ENCODE peak calls at places on chromosomes 11 and 22, in nine cellular contexts. One of them, this sample, is unnamed.

GRCh38 chr11:127931811-127932210 is 655.5 kb downstream of the ETS1 start:
- DNase-seq in OCI-LY7: no peak
- DNase-seq in HCT116: no peak
- DNase-seq in SK-N-SH: no peak
- DNase-seq in GM23248: no peak
- DNase-seq in MM.1S: no peak
- DNase-seq in GM23338: no peak
- DNase-seq in neural progenitor cell: peak; percentile 4
- DNase-seq in hepatocyte: no peak
- DNase-seq in this sample: no peak

GRCh38 chr11:126842038-126842437 is 158.5 kb downstream of the KIRREL3 start:
- DNase-seq in GM23248: no peak
- DNase-seq in MM.1S: no peak
- DNase-seq in GM23338: no peak
- DNase-seq in HCT116: no peak
- DNase-seq in OCI-LY7: no peak
- DNase-seq in neural progenitor cell: no peak
- DNase-seq in hepatocyte: no peak
- DNase-seq in SK-N-SH: no peak
- DNase-seq in this sample: no peak

GRCh38 chr11:121063728-121064127 is 37.3 kb upstream of the TECTA start:
- DNase-seq in hepatocyte: no peak
- DNase-seq in GM23338: peak; percentile 65
- DNase-seq in MM.1S: no peak
- DNase-seq in SK-N-SH: no peak
- DNase-seq in GM23248: no peak
- DNase-seq in HCT116: no peak
- DNase-seq in neural progenitor cell: peak; percentile 16
- DNase-seq in OCI-LY7: peak; percentile 9
- DNase-seq in this sample: peak; percentile 45

GRCh38 chr11:8811571-8811970 is 99.4 kb upstream of the AKIP1 start:
- DNase-seq in SK-N-SH: no peak
- DNase-seq in GM23248: peak; percentile 48
- DNase-seq in HCT116: no peak
- DNase-seq in neural progenitor cell: no peak
- DNase-seq in OCI-LY7: no peak
- DNase-seq in GM23338: no peak
- DNase-seq in hepatocyte: no peak
- DNase-seq in MM.1S: no peak
- DNase-seq in this sample: no peak

GRCh38 chr11:12164061-12165014 is 53.9 kb downstream of the MICAL2 start:
- DNase-seq in hepatocyte: peak; percentile 48
- DNase-seq in SK-N-SH: no peak
- DNase-seq in OCI-LY7: no peak
- DNase-seq in HCT116: peak; percentile 93
- DNase-seq in GM23338: peak; percentile 16
- DNase-seq in MM.1S: no peak
- DNase-seq in GM23248: peak; percentile 88
- DNase-seq in neural progenitor cell: no peak
- DNase-seq in this sample: peak; percentile 96

GRCh38 chr11:111469200-111469599 is 43.0 kb downstream of the BTG4 start:
- DNase-seq in hepatocyte: no peak
- DNase-seq in OCI-LY7: no peak
- DNase-seq in GM23248: peak; percentile 14
- DNase-seq in HCT116: no peak
- DNase-seq in SK-N-SH: no peak
- DNase-seq in MM.1S: no peak
- DNase-seq in neural progenitor cell: no peak
- DNase-seq in GM23338: no peak
- DNase-seq in this sample: no peak

GRCh38 chr22:17598318-17598717 is 30.2 kb downstream of the ATP6V1E1 start:
- DNase-seq in GM23248: no peak
- DNase-seq in SK-N-SH: no peak
- DNase-seq in MM.1S: no peak
- DNase-seq in OCI-LY7: no peak
- DNase-seq in HCT116: no peak
- DNase-seq in GM23338: no peak
- DNase-seq in neural progenitor cell: no peak
- DNase-seq in hepatocyte: no peak
- DNase-seq in this sample: no peak

GRCh38 chr11:67437082-67437821 is at the start of gene PTPRCAP:
- DNase-seq in hepatocyte: no peak
- DNase-seq in GM23338: peak; percentile 62
- DNase-seq in GM23248: no peak
- DNase-seq in HCT116: no peak
- DNase-seq in OCI-LY7: peak; percentile 89
- DNase-seq in neural progenitor cell: no peak
- DNase-seq in SK-N-SH: no peak
- DNase-seq in MM.1S: no peak
- DNase-seq in this sample: no peak

GRCh38 chr11:47992959-47993820 is 12.8 kb downstream of the PTPRJ start:
- DNase-seq in MM.1S: no peak
- DNase-seq in GM23338: no peak
- DNase-seq in GM23248: peak; percentile 80
- DNase-seq in OCI-LY7: no peak
- DNase-seq in hepatocyte: peak; percentile 62
- DNase-seq in SK-N-SH: no peak
- DNase-seq in HCT116: peak; percentile 72
- DNase-seq in neural progenitor cell: no peak
- DNase-seq in this sample: peak; percentile 59

GRCh38 chr11:79375818-79376550 is 64.8 kb downstream of the TENM4 start:
- DNase-seq in HCT116: no peak
- DNase-seq in SK-N-SH: no peak
- DNase-seq in MM.1S: no peak
- DNase-seq in GM23338: peak; percentile 69
- DNase-seq in GM23248: no peak
- DNase-seq in hepatocyte: no peak
- DNase-seq in OCI-LY7: no peak
- DNase-seq in neural progenitor cell: peak; percentile 31
- DNase-seq in this sample: no peak

GRCh38 chr11:83809274-83809673 is 523.1 kb upstream of the CCDC90B start:
- DNase-seq in GM23248: no peak
- DNase-seq in HCT116: no peak
- DNase-seq in neural progenitor cell: no peak
- DNase-seq in GM23338: no peak
- DNase-seq in SK-N-SH: no peak
- DNase-seq in hepatocyte: no peak
- DNase-seq in OCI-LY7: no peak
- DNase-seq in MM.1S: no peak
- DNase-seq in this sample: no peak

DNA sequence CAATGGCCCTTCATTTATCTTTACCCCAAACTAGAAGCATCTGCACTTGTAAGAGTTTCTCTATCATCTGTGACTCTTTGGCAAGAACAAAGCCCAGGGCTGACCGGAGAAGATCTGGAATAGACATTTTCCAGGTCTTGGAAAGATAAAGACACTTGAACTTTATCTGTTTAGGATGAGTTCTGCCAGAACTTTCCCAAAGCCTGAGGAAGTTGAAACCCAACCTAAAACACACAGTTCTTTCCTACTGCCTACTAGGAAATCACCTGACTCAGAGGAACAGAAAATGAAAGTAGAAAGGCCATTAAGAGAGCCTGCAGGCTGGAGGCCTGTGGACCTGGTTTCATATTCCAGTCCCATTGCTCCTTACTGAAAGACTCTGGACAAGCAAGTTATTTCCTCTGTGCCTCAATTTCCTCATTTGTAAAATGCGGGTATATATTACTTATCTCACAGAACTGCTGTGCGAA is 1.4 kb downstream of the UBE2L6 start:
- DNase-seq in HCT116: no peak
- DNase-seq in OCI-LY7: peak; percentile 54
- DNase-seq in neural progenitor cell: no peak
- DNase-seq in MM.1S: peak; percentile 76
- DNase-seq in GM23338: no peak
- DNase-seq in GM23248: peak; percentile 73
- DNase-seq in hepatocyte: peak; percentile 59
- DNase-seq in SK-N-SH: no peak
- DNase-seq in this sample: peak; percentile 41
- H2AFZ ChIP-seq in HCT116: no peak overlapping the region
- H2AFZ ChIP-seq in OCI-LY7: peak overlapping the region; percentile 82
- H2AFZ ChIP-seq in neural progenitor cell: no peak overlapping the region
- H2AFZ ChIP-seq in MM.1S: peak overlapping the region; percentile 56
- H2AFZ ChIP-seq in GM23338: no peak overlapping the region
- H2AFZ ChIP-seq in GM23248: peak overlapping the region; percentile 85
- H2AFZ ChIP-seq in hepatocyte: peak overlapping the region; percentile 37
- H2AFZ ChIP-seq in SK-N-SH: peak overlapping the region; percentile 69
- H2AFZ ChIP-seq in this sample: peak overlapping the region; percentile 35

GRCh38 chr22:41333806-41334205 is 32.5 kb downstream of the ZC3H7B start:
- DNase-seq in MM.1S: no peak
- DNase-seq in GM23248: no peak
- DNase-seq in HCT116: no peak
- DNase-seq in SK-N-SH: no peak
- DNase-seq in GM23338: no peak
- DNase-seq in OCI-LY7: no peak
- DNase-seq in hepatocyte: no peak
- DNase-seq in neural progenitor cell: no peak
- DNase-seq in this sample: no peak

GRCh38 chr22:41330169-41330568 is 28.8 kb downstream of the ZC3H7B start:
- DNase-seq in neural progenitor cell: no peak
- DNase-seq in GM23248: no peak
- DNase-seq in GM23338: no peak
- DNase-seq in HCT116: no peak
- DNase-seq in SK-N-SH: no peak
- DNase-seq in OCI-LY7: no peak
- DNase-seq in MM.1S: no peak
- DNase-seq in hepatocyte: no peak
- DNase-seq in this sample: no peak

GRCh38 chr22:41334951-41335635 is 33.8 kb downstream of the ZC3H7B start:
- DNase-seq in MM.1S: no peak
- DNase-seq in neural progenitor cell: no peak
- DNase-seq in GM23338: no peak
- DNase-seq in OCI-LY7: no peak
- DNase-seq in SK-N-SH: no peak
- DNase-seq in HCT116: no peak
- DNase-seq in GM23248: no peak
- DNase-seq in hepatocyte: no peak
- DNase-seq in this sample: no peak

GRCh38 chr22:41332217-41332616 is 30.9 kb downstream of the ZC3H7B start:
- DNase-seq in OCI-LY7: no peak
- DNase-seq in MM.1S: no peak
- DNase-seq in neural progenitor cell: no peak
- DNase-seq in SK-N-SH: no peak
- DNase-seq in GM23338: no peak
- DNase-seq in hepatocyte: no peak
- DNase-seq in GM23248: no peak
- DNase-seq in HCT116: no peak
- DNase-seq in this sample: no peak

GRCh38 chr22:41334215-41334614 is 32.9 kb downstream of the ZC3H7B start:
- DNase-seq in MM.1S: no peak
- DNase-seq in HCT116: no peak
- DNase-seq in SK-N-SH: no peak
- DNase-seq in neural progenitor cell: no peak
- DNase-seq in GM23248: no peak
- DNase-seq in hepatocyte: no peak
- DNase-seq in GM23338: no peak
- DNase-seq in OCI-LY7: no peak
- DNase-seq in this sample: no peak
- H3K36me3 ChIP-seq in MM.1S: peaks cover 4% of the 10 kb centered on the region
- H3K36me3 ChIP-seq in HCT116: peaks cover 15% of the 10 kb centered on the region
- H3K36me3 ChIP-seq in SK-N-SH: peaks cover 10% of the 10 kb centered on the region
- H3K36me3 ChIP-seq in neural progenitor cell: no peaks in the 10 kb centered on the region
- H3K36me3 ChIP-seq in GM23248: peaks cover 25% of the 10 kb centered on the region
- H3K36me3 ChIP-seq in hepatocyte: no peaks in the 10 kb centered on the region
- H3K36me3 ChIP-seq in GM23338: peaks cover 4% of the 10 kb centered on the region
- H3K36me3 ChIP-seq in OCI-LY7: peaks cover 59% of the 10 kb centered on the region
- H3K36me3 ChIP-seq in this sample: no peaks in the 10 kb centered on the region

DNA sequence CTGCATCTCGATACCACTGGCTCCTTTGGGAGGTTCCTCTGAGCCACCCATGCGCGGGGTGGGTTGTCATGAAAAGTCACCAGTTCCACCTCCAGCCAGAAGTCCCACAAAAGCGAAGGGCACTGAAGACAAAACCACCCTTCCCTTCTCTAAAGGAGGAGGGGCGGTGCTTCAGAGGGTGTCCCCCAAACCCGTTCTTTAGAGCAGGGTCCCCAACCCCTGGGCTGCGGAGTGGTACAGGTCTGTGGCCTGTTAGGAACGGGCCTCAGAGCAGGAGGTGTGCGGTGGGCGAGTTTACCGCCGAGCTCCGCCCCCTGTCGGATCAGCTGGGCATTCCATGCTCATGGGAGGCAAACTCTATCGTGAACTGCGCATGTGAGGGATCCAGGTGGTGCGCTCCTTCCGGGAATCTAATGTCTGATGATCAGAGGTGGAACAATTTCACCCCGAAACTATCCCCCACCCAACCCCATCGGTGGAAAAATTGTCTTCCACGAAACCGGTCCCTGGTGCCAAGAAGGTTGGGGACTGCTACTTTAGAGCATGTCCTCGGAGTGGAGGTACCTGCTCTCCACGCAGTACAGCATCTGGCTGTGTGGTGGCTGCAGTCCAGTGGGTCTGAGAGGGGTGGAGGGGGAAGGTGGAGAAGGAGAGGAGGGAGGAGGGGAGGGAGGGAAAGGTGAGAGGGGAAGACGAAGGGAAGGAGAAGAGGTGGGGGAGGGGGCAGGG is 72.9 kb upstream of the SEPTIN5 start:
- DNase-seq in MM.1S: peak; percentile 14
- DNase-seq in neural progenitor cell: peak; percentile 81
- DNase-seq in SK-N-SH: peak; percentile 3
- DNase-seq in hepatocyte: peak; percentile 60
- DNase-seq in GM23338: peak; percentile 91
- DNase-seq in OCI-LY7: no peak
- DNase-seq in GM23248: peak; percentile 50
- DNase-seq in HCT116: peak; percentile 19
- DNase-seq in this sample: peak; percentile 2
- TF ChIP-seq EZH2phosphoT487 in MM.1S: no peak
- TF ChIP-seq EZH2phosphoT487 in neural progenitor cell: no peak
- TF ChIP-seq EZH2phosphoT487 in SK-N-SH: no peak
- TF ChIP-seq EZH2phosphoT487 in hepatocyte: no peak
- TF ChIP-seq EZH2phosphoT487 in GM23338: no peak
- TF ChIP-seq EZH2phosphoT487 in OCI-LY7: no peak
- TF ChIP-seq EZH2phosphoT487 in GM23248: no peak
- TF ChIP-seq EZH2phosphoT487 in HCT116: no peak
- TF ChIP-seq EZH2phosphoT487 in this sample: no peak

DNA sequence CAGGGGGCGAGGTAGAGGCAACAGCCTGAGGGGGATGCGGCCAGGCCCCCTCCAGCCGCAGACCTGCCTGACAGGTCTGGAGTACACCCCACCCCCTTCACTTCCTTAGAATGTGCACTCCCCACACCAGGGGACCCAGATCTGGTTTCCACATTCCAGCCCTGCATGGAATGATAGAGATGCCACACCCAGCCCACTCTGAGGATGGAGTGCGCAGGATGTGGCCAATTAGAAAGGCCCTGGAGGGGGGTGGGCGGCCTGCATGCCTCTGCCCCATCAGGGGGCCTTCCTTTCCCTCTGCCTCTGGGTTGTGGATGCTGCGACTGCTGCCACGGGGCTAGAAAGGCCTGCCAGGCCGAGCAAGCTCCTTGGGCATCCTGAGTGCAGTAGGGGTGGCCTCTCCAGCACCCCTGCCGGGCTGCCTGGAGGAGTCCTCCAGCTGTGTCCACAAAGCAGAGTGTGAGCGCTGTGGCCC is 28.2 kb upstream of the MGAT3 start:
- DNase-seq in SK-N-SH: no peak
- DNase-seq in OCI-LY7: no peak
- DNase-seq in hepatocyte: peak; percentile 40
- DNase-seq in neural progenitor cell: peak; percentile 85
- DNase-seq in HCT116: no peak
- DNase-seq in MM.1S: no peak
- DNase-seq in GM23248: no peak
- DNase-seq in GM23338: peak; percentile 98
- DNase-seq in this sample: no peak
- H2AFZ ChIP-seq in SK-N-SH: no peak overlapping the region
- H2AFZ ChIP-seq in OCI-LY7: no peak overlapping the region
- H2AFZ ChIP-seq in hepatocyte: no peak overlapping the region
- H2AFZ ChIP-seq in neural progenitor cell: no peak overlapping the region
- H2AFZ ChIP-seq in HCT116: no peak overlapping the region
- H2AFZ ChIP-seq in MM.1S: no peak overlapping the region
- H2AFZ ChIP-seq in GM23248: no peak overlapping the region
- H2AFZ ChIP-seq in GM23338: no peak overlapping the region
- H2AFZ ChIP-seq in this sample: no peak overlapping the region